ENCODE peak calls at places on chromosomes 13 and 19, in five cellular contexts. K, L, M, S and U are unnamed samples.

GRCh38 chr13:99066219-99066618 is 88.4 kb upstream of the DOCK9 start:
- DNase-seq in K (no peak), L (no peak), M (no peak), S (no peak), U (no peak)

GRCh38 chr13:69198706-69199105 is 908.9 kb upstream of the ATXN8OS start:
- DNase-seq in K (no peak), L (no peak), M (no peak), S (no peak), U (no peak)

GRCh38 chr13:48009298-48009697 is 8.2 kb upstream of the SUCLA2 start:
- DNase-seq in K (no peak), L (peak), M (peak), S (no peak), U (peak)

GRCh38 chr13:109569938-109570711 is 216.3 kb downstream of the IRS2 start:
- DNase-seq in K (no peak), L (no peak), M (no peak), S (no peak), U (no peak)

GRCh38 chr13:85174291-85174690 is 624.9 kb downstream of the SLITRK6 start:
- DNase-seq in K (no peak), L (no peak), M (no peak), S (no peak), U (no peak)

GRCh38 chr13:73060251-73061160 is 1.7 kb downstream of the KLF5 start:
- DNase-seq in K (no peak), L (peak), M (peak), S (peak), U (peak)

GRCh38 chr19:46480409-46480808 is 9.0 kb upstream of the PNMA8A start:
- DNase-seq in K (no peak), L (peak), M (peak), S (no peak), U (peak)

GRCh38 chr19:30284209-30284608 is 88.0 kb upstream of the ZNF536 start:
- DNase-seq in K (no peak), L (no peak), M (no peak), S (no peak), U (no peak)

GRCh38 chr13:92994056-92994455 is 232.6 kb upstream of the GPC6 start:
- DNase-seq in K (no peak), L (peak), M (no peak), S (no peak), U (peak)

GRCh38 chr13:46810440-46810839 is 13.5 kb upstream of the ESD start:
- DNase-seq in K (no peak), L (no peak), M (no peak), S (no peak), U (no peak)

GRCh38 chr13:73220966-73221720 is 162.3 kb downstream of the KLF5 start:
- DNase-seq in K (no peak), L (no peak), M (no peak), S (no peak), U (no peak)

GRCh38 chr19:33810821-33811220 is 14.2 kb downstream of the KCTD15 start:
- DNase-seq in K (no peak), L (no peak), M (no peak), S (no peak), U (no peak)

GRCh38 chr13:90696254-90696653 is 651.2 kb upstream of the MIR17HG start:
- DNase-seq in K (no peak), L (peak), M (peak), S (no peak), U (peak)

GRCh38 chr19:30856786-30857185 is 484.6 kb downstream of the ZNF536 start:
- DNase-seq in K (no peak), L (no peak), M (no peak), S (no peak), U (no peak)

GRCh38 chr13:101915333-101915732 is 462.9 kb downstream of the ITGBL1 start:
- DNase-seq in K (no peak), L (no peak), M (no peak), S (no peak), U (no peak)

GRCh38 chr13:53066411-53066810 is 37.8 kb downstream of the OLFM4 start:
- DNase-seq in K (no peak), L (no peak), M (no peak), S (no peak), U (no peak)

GRCh38 chr13:30892966-30893365 is 13.1 kb upstream of the MEDAG start:
- DNase-seq in K (no peak), L (peak), M (peak), S (no peak), U (peak)

GRCh38 chr13:21813844-21814243 is 143.0 kb downstream of the FGF9 start:
- DNase-seq in K (no peak), L (no peak), M (no peak), S (no peak), U (no peak)

GRCh38 chr13:59890064-59890463 is 273.7 kb downstream of the DIAPH3 start:
- DNase-seq in K (no peak), L (peak), M (peak), S (no peak), U (peak)

GRCh38 chr19:18919895-18920204 is 335 bp downstream of the DDX49 start:
- DNase-seq in K (no peak), L (no peak), M (peak), S (no peak), U (peak)

GRCh38 chr13:30829788-30830637 is 76.1 kb upstream of the MEDAG start:
- DNase-seq in K (no peak), L (no peak), M (no peak), S (no peak), U (no peak)

GRCh38 chr13:54875111-54875510 is 1846.5 kb downstream of the OLFM4 start:
- DNase-seq in K (no peak), L (no peak), M (no peak), S (no peak), U (no peak)

GRCh38 chr19:7869910-7870511 is 4.2 kb downstream of the PRR36 start:
- DNase-seq in K (peak), L (peak), M (no peak), S (no peak), U (peak)

GRCh38 chr13:41785402-41786142 is 175.3 kb downstream of the VWA8 start:
- DNase-seq in K (no peak), L (no peak), M (no peak), S (no peak), U (no peak)

GRCh38 chr19:19055701-19056100 is 8.1 kb upstream of the SLC25A42 start:
- DNase-seq in K (no peak), L (no peak), M (no peak), S (no peak), U (no peak)

GRCh38 chr19:588758-589692 is 656 bp upstream of the HCN2 start:
- DNase-seq in K (no peak), L (no peak), M (no peak), S (no peak), U (no peak)
- TF ChIP-seq CTCF in K (no peak), L (no peak), M (no peak), S (no peak), U (no peak)

DNA sequence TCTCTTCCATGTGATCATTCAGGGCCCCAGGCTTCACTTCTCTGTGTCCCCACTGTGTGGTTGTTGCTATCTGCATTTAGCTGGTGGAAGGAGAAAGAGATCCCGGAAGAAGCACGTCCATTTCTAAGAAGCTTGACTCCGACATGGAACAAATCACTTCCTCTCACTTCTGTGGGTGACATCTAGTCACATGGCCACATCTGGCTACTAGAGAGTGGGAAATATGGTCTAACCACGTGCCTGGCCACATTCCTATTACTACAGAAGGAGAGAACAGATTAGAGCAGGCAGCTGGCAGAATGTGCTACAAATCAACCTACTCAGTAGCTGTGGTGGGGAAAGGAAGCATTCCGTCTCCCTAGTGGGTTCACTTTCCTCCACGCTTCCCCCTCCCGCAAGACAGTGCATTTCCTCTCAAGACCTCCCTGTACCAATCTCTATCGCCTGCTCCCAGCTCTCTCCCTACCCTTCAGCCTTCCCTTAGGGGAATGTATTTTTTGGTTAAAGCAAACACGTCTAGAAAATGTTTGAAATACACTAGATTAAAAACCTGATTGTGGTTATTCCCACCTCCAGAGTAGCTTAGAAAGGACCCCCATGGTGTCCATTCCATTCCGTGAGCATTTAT is 7.8 kb upstream of the AMER2 start:
- DNase-seq in K (no peak), L (no peak), M (no peak), S (no peak), U (no peak)
- H3K4me3 ChIP-seq in K (no peak), L (no peak), M (no peak), S (no peak), U (no peak)

DNA sequence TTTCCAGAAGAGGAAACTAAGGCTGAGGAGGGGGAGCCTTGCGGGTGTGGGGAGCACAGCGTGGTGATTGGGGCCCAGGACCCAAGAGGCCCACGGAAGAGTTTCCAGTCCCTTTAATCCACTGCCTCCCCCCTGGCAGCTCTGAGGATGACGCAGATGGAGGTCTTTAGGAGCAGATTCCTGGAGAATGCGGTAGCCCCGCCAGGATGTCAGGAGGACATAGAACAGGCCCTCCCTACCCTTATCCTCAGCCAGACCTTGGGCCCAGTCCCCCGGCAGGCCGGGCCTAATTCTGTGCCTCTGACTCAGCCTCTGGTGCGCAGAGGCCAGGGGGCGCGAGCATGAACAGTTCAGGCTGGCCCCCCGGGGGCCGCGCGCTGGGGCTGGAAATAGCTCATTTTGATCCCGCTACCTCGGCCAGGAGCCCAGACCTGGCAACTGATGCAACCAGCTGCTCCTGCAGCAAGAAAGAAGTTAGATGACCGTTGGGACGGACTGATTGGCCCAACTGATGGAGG is 461 bp upstream of the HSPB6 start:
- DNase-seq in K (peak), L (peak), M (peak), S (no peak), U (peak)
- TF ChIP-seq CTCF in K (no peak), L (no peak), M (no peak), S (no peak), U (no peak)

DNA sequence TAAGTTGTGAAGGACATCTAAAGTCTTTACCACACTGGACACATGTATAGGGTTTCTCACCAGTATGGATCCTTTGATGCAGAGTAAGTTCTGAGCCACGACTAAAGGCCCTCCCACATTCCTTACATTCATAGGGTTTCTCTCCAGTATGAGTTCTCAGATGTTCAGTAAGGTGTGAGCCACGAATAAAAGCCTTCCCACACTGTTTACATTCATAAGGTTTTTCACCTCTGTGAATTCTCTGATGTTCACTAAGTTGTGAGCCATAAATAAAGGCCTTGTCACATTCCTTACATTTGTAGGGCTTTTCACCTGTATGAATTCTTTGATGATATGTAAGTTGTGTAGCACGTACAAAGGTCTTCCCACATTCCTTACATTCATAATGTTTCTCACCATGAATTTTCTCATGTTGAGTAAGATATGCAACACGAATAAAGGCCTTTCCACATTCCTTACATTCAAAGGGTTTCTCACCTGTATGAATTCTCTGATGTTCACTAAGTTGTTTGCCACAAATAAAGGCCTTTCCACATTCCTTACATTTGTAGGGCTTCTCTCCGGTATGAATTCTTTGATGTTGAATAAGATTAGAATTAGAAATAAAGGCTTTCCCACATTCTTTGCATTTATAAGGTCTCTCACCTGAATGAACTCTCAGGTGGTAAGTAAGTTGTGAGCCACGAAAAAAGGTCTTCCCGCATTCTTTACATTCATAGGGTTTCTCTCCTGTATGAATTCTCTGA is 29.8 kb downstream of the ZNF571 start:
- DNase-seq in K (no peak), L (no peak), M (no peak), S (no peak), U (no peak)
- H3K4me3 ChIP-seq in K (no peak), L (no peak), M (no peak), S (no peak), U (no peak)

GRCh38 chr19:3274245-3275067 is 50.0 kb downstream of the CELF5 start:
- DNase-seq in K (no peak), L (no peak), M (no peak), S (no peak), U (no peak)

GRCh38 chr19:3272952-3273351 is 48.5 kb downstream of the CELF5 start:
- DNase-seq in K (no peak), L (no peak), M (no peak), S (no peak), U (no peak)

GRCh38 chr19:3275583-3276340 is 51.3 kb downstream of the CELF5 start:
- DNase-seq in K (peak), L (peak), M (peak), S (peak), U (peak)

GRCh38 chr19:3276341-3276799 is 51.9 kb downstream of the CELF5 start:
- DNase-seq in K (no peak), L (no peak), M (no peak), S (no peak), U (no peak)

GRCh38 chr19:3275068-3275582 is 50.7 kb downstream of the CELF5 start:
- DNase-seq in K (no peak), L (no peak), M (no peak), S (no peak), U (no peak)
- TF ChIP-seq CTCF in K (no peak), L (peak), M (peak), S (no peak), U (peak)

DNA sequence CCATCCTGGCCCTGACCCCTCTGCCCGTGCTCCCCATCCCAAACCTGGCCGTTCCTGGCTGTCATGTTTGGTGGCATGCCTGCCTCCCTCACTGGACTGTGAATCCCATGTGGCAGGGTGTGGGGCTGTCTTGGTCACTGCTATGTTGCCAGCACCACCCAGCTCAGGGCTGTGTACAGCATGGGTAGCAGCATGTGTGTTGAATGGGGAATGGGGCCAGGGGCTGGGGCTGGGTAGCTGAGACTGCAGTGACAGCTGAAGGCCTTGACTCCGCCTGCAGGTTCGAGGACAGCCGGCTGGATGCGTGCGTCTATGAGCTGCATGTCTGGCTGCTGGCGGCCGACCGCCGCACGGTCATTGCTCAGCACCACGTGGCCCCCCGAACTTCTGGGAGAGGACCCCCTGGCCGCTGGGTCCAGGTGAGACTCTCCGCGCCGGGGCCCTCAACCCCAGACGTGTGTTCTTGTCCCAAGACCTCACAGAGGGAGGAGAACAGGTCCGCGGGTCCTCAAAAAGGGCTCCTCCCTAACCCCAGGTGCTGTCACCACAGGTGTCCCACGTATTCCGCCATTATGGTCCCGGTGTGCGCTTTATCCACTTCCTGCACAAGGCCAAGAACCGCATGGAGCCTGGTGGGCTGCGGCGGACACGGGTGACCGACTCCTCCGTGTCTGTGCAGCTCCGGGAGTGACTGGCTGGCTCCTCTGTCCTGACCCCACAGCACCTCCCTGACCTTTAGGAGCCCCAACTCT is 3.5 kb downstream of the NCCRP1 start:
- DNase-seq in K (no peak), L (no peak), M (no peak), S (no peak), U (no peak)
- H3K4me3 ChIP-seq in K (no peak), L (no peak), M (no peak), S (no peak), U (no peak)

DNA sequence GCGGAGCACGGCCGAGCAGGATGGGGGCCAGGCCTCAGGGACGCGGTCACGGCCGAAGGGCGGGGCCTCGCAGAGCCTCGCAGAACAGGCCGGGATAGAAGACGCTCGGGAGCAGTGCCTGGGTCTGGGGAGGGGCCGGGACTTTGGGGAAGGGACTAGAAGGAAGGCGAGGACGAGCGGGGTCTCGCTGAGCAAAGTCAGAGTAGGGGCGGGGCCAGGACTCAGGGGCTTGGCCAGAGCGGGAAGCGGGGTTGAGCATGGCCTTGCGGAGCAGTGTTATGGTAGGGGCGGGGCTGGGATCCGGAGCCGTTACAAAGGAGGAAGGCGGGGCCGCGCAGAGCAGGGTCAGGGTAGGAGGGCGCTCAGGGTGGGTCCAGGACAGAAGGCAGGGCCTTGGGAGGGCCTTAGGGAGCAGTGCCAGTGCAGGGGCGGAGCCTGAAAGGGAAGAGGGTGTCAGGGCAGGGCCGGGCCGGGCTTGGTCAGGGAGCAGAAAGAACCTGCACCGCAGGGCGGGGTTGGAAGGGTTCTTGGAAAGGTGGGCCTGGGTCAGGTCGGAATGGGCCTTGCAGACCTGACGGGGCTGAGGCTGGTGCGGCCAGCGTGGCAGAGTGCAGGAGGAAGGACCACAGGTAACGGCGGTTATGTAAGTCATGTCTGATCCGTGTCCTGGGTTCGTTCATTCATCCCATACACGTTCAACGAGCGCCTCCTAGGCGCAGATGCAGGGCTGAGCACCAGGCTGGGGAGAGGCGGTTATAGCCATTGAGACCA is 535 bp upstream of the ATP8B3 start:
- DNase-seq in K (peak), L (peak), M (peak), S (peak), U (peak)
- TF ChIP-seq CTCF in K (no peak), L (peak), M (peak), S (peak), U (peak)

GRCh38 chr19:21604351-21604926 is 99.0 kb downstream of the ZNF429 start:
- DNase-seq in K (no peak), L (peak), M (peak), S (no peak), U (peak)
- H3K4me3 ChIP-seq in K (peak), L (peak), M (peak), S (peak), U (peak)

GRCh38 chr13:35957996-35958395 is 173.2 kb downstream of the DCLK1 start:
- DNase-seq in K (no peak), L (no peak), M (no peak), S (no peak), U (no peak)

GRCh38 chr13:35954207-35954560 is 177.0 kb downstream of the DCLK1 start:
- DNase-seq in K (no peak), L (no peak), M (peak), S (no peak), U (peak)

GRCh38 chr13:35956074-35956473 is 175.1 kb downstream of the DCLK1 start:
- DNase-seq in K (no peak), L (no peak), M (no peak), S (no peak), U (no peak)

GRCh38 chr13:35957174-35957867 is 173.9 kb downstream of the DCLK1 start:
- DNase-seq in K (no peak), L (peak), M (peak), S (no peak), U (peak)

GRCh38 chr13:35953537-35954206 is 177.5 kb downstream of the DCLK1 start:
- DNase-seq in K (peak), L (peak), M (peak), S (peak), U (peak)
- TF ChIP-seq CTCF in K (no peak), L (peak), M (peak), S (peak), U (peak)

GRCh38 chr13:113882266-113882627 is 18.4 kb upstream of the GAS6 start:
- DNase-seq in K (no peak), L (peak), M (no peak), S (no peak), U (peak)
- H3K4me3 ChIP-seq in K (no peak), L (no peak), M (no peak), S (no peak), U (no peak)